ENCODE peak calls at places on chromosomes 4 and X, in five cellular contexts. Y is mucosa of descending colon, U is lung, X is heart left ventricle, G is heart right ventricle. S is an unnamed sample.

GRCh38 chrX:53674581-53674980 is 11.9 kb downstream of the HUWE1 start:
- ATAC-seq in X (no peak), Y (no peak), U (no peak), G (no peak), S (no peak)

GRCh38 chr4:184265566-184266351 is 48.1 kb upstream of the ENPP6 start:
- ATAC-seq in G (peak), Y (peak), U (no peak), X (peak), S (no peak)

GRCh38 chrX:42832764-42833549 is 55.0 kb upstream of the PPP1R2C start:
- ATAC-seq in X (no peak), Y (no peak), G (no peak), U (no peak), S (no peak)

GRCh38 chrX:41009816-41010187 is 75.4 kb upstream of the USP9X start:
- ATAC-seq in G (peak), Y (peak), X (peak), U (peak), S (peak)

GRCh38 chr4:121070696-121071639 is 1.4 kb downstream of the NDNF start:
- ATAC-seq in Y (peak), U (peak), X (peak), G (peak), S (peak)

GRCh38 chr4:151356510-151356909 is 31.1 kb upstream of the SH3D19 start:
- ATAC-seq in U (no peak), G (no peak), Y (peak), X (no peak), S (no peak)

GRCh38 chrX:139691493-139691842 is 16.5 kb downstream of the MCF2 start:
- ATAC-seq in X (no peak), U (no peak), Y (no peak), G (no peak), S (no peak)

GRCh38 chrX:107571296-107571998 is 56.9 kb upstream of the PRPS1 start:
- ATAC-seq in X (no peak), U (no peak), G (no peak), Y (no peak), S (no peak)

GRCh38 chr4:95290702-95291101 is 258.1 kb downstream of the UNC5C start:
- ATAC-seq in X (no peak), G (no peak), Y (no peak), U (no peak), S (no peak)

GRCh38 chr4:101630319-101630986 is 160.1 kb upstream of the BANK1 start:
- ATAC-seq in Y (no peak), U (no peak), X (no peak), G (no peak), S (no peak)

GRCh38 chrX:72621163-72621562 is 48.5 kb upstream of the HDAC8 start:
- ATAC-seq in U (no peak), Y (peak), G (no peak), X (no peak), S (no peak)

GRCh38 chr4:61805979-61806378 is 605.9 kb downstream of the ADGRL3 start:
- ATAC-seq in G (no peak), X (no peak), Y (no peak), U (no peak), S (no peak)

GRCh38 chr4:15855804-15856475 is 77.8 kb downstream of the CD38 start:
- ATAC-seq in X (peak), Y (no peak), U (no peak), G (peak), S (peak)

GRCh38 chr4:174107749-174108354 is 175.6 kb downstream of the FBXO8 start:
- ATAC-seq in Y (no peak), G (no peak), X (no peak), U (no peak), S (no peak)

GRCh38 chrX:10165580-10166247 is 8.9 kb downstream of the CLCN4 start:
- ATAC-seq in Y (no peak), U (no peak), X (no peak), G (no peak), S (no peak)

GRCh38 chr4:95516528-95517011 is 32.2 kb downstream of the UNC5C start:
- ATAC-seq in Y (peak), G (peak), X (no peak), U (no peak), S (no peak)

GRCh38 chr4:86749121-86749520 is 100.1 kb downstream of the SLC10A6 start:
- ATAC-seq in G (no peak), U (no peak), X (no peak), Y (no peak), S (no peak)

GRCh38 chr4:98203406-98204235 is 57.6 kb upstream of the RAP1GDS1 start:
- ATAC-seq in X (no peak), U (no peak), Y (peak), G (no peak), S (no peak)

GRCh38 chrX:98068210-98068609 is 1184.5 kb downstream of the RPA4 start:
- ATAC-seq in Y (no peak), X (no peak), G (no peak), U (no peak), S (no peak)

GRCh38 chr4:129117705-129118104 is 21.8 kb downstream of the C4orf33 start:
- ATAC-seq in X (no peak), U (no peak), Y (no peak), G (no peak), S (no peak)

GRCh38 chrX:11427082-11428033 is 134.1 kb downstream of the AMELX start:
- ATAC-seq in G (peak), X (peak), Y (peak), U (peak), S (peak)

GRCh38 chr4:102732678-102733445 is 27.9 kb downstream of the MANBA start:
- ATAC-seq in U (peak), G (peak), Y (no peak), X (peak), S (no peak)

GRCh38 chrX:74519870-74520269 is 94.6 kb downstream of the RLIM start:
- ATAC-seq in X (no peak), Y (no peak), G (no peak), U (no peak), S (no peak)

GRCh38 chrX:118420462-118420861 is 74.6 kb downstream of the WDR44 start:
- ATAC-seq in G (peak), U (peak), X (peak), Y (peak), S (peak)

GRCh38 chr4:95105983-95106382 is 348.2 kb downstream of the BMPR1B start:
- ATAC-seq in Y (no peak), X (peak), G (peak), U (no peak), S (no peak)

GRCh38 chr4:110364911-110365520 is 110.9 kb upstream of the ENPEP start:
- ATAC-seq in Y (no peak), X (peak), G (peak), U (no peak), S (peak)

GRCh38 chr4:33739886-33740285 is 2504.4 kb downstream of the ARAP2 start:
- ATAC-seq in U (no peak), G (no peak), Y (no peak), X (no peak), S (no peak)
- H3K4me3 ChIP-seq in U (no peak), G (no peak), Y (no peak), X (no peak), S (no peak)

GRCh38 chrX:33205321-33205720 is 6.0 kb downstream of the DMD start:
- ATAC-seq in X (no peak), G (no peak), U (no peak), Y (no peak), S (peak)
- H3K4me3 ChIP-seq in X (no peak), G (peak), U (no peak), Y (no peak), S (peak)

GRCh38 chrX:80431502-80431832 is 11.2 kb downstream of the TENT5D start:
- ATAC-seq in X (no peak), U (no peak), Y (no peak), G (no peak), S (no peak)

GRCh38 chrX:80432863-80433262 is 12.6 kb downstream of the TENT5D start:
- ATAC-seq in Y (no peak), G (no peak), U (no peak), X (no peak), S (no peak)

GRCh38 chrX:80432441-80432840 is 12.2 kb downstream of the TENT5D start:
- ATAC-seq in Y (no peak), X (no peak), G (no peak), U (no peak), S (no peak)

GRCh38 chrX:80430826-80431501 is 10.7 kb downstream of the TENT5D start:
- ATAC-seq in X (no peak), Y (no peak), G (no peak), U (no peak), S (no peak)
- H3K4me3 ChIP-seq in X (no peak), Y (no peak), G (no peak), U (no peak), S (no peak)

GRCh38 chrX:133985164-133986007 is at the start of gene GPC3:
- ATAC-seq in U (peak), G (no peak), X (no peak), Y (peak), S (peak)
- H3K4me3 ChIP-seq in U (no peak), G (peak), X (no peak), Y (no peak), S (peak)

GRCh38 chrX:143634701-143635442 is 1.0 kb downstream of the SLITRK4 start:
- ATAC-seq in X (no peak), G (no peak), Y (peak), U (no peak), S (peak)
- H3K4me3 ChIP-seq in X (peak), G (peak), Y (no peak), U (no peak), S (peak)

GRCh38 chrX:153927686-153927935 is 1.5 kb upstream of the ARHGAP4 start:
- ATAC-seq in Y (no peak), G (peak), X (no peak), U (no peak), S (no peak)

GRCh38 chrX:153929576-153929975 is 3.5 kb upstream of the ARHGAP4 start:
- ATAC-seq in Y (no peak), G (no peak), X (no peak), U (no peak), S (no peak)

GRCh38 chrX:153930011-153930910 is 4.2 kb upstream of the ARHGAP4 start:
- ATAC-seq in Y (no peak), X (no peak), U (no peak), G (no peak), S (no peak)

GRCh38 chrX:153927936-153928760 is 2.1 kb upstream of the ARHGAP4 start:
- ATAC-seq in X (peak), Y (peak), U (peak), G (peak), S (peak)

GRCh38 chrX:153928846-153929245 is 2.8 kb upstream of the ARHGAP4 start:
- ATAC-seq in Y (no peak), X (no peak), G (no peak), U (no peak), S (no peak)
- H3K4me3 ChIP-seq in Y (no peak), X (no peak), G (peak), U (no peak), S (peak)

GRCh38 chrX:12971282-12972003 is 3.5 kb upstream of the TMSB4X start:
- ATAC-seq in Y (no peak), G (peak), U (no peak), X (no peak), S (no peak)
- H3K4me3 ChIP-seq in Y (no peak), G (peak), U (no peak), X (no peak), S (no peak)

DNA sequence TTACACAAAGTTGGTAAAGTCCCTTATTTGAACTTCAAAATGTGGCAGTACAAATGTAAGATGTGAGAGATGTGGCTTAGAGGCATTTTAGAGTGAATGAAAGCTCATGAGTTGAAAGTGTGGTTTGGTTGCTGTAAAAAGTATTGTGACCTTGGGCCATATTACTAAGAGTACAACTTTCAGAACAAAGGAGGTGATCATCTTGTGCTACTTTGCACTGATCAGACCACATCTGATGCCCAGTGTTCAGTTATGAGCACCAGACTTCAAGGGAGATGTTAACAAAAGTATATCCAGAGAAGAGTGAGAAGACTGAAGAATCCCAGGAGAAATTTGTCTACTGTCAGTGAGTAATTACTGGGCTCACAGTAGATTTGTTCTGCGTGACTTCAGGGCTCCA is 30.2 kb downstream of the NLGN3 start:
- ATAC-seq in U (no peak), G (no peak), X (no peak), Y (no peak), S (no peak)
- H3K4me3 ChIP-seq in U (no peak), G (no peak), X (no peak), Y (no peak), S (no peak)

S was measured in gastroesophageal sphincter.